ENCODE peak calls at places on chromosomes 12 and 14, in seven cellular contexts. F is NB4, H is foreskin fibroblast, Q is MCF 10A, S is lower leg skin, K is tibial artery, U is CD14-positive monocyte. R is an unnamed sample.

GRCh38 chr14:54322241-54322640 is 74.6 kb upstream of the CDKN3 start:
- DNase-seq in F (no peak), S (no peak), H (no peak), U (no peak), K (no peak), Q (no peak), R (no peak)

GRCh38 chr14:31926123-31926522 is 151.0 kb upstream of the ARHGAP5 start:
- DNase-seq in S (no peak), H (peak), K (no peak), U (no peak), Q (peak), F (peak), R (no peak)

GRCh38 chr12:75655233-75655879 is 143.9 kb upstream of the KRR1 start:
- DNase-seq in H (no peak), K (no peak), Q (no peak), S (no peak), F (no peak), U (no peak), R (no peak)

GRCh38 chr12:57893460-57894353 is 47.2 kb upstream of the CTDSP2 start:
- DNase-seq in S (peak), U (no peak), Q (peak), H (peak), F (peak), K (peak), R (peak)

GRCh38 chr12:103756443-103756842 is 84.6 kb downstream of the NT5DC3 start:
- DNase-seq in H (no peak), U (no peak), K (no peak), S (no peak), Q (no peak), F (no peak), R (no peak)

GRCh38 chr14:37116933-37117844 is 55.2 kb downstream of the SLC25A21 start:
- DNase-seq in H (peak), S (no peak), Q (peak), K (no peak), U (no peak), F (peak), R (no peak)

GRCh38 chr12:130983328-130984017 is 29.8 kb downstream of the ADGRD1 start:
- DNase-seq in K (peak), Q (no peak), F (no peak), H (no peak), U (no peak), S (no peak), R (no peak)

GRCh38 chr14:90475298-90475697 is 78.5 kb downstream of the CALM1 start:
- DNase-seq in U (no peak), S (no peak), K (no peak), F (no peak), H (no peak), Q (no peak), R (no peak)

GRCh38 chr12:55934343-55934742 is 3.4 kb downstream of the DGKA start:
- DNase-seq in K (no peak), S (no peak), Q (no peak), H (no peak), F (peak), U (no peak), R (no peak)

GRCh38 chr12:22900401-22900800 is 275.4 kb downstream of the ETNK1 start:
- DNase-seq in Q (no peak), H (no peak), K (no peak), U (no peak), S (no peak), F (no peak), R (no peak)

GRCh38 chr12:2680676-2681039 is 114.1 kb upstream of the FKBP4 start:
- DNase-seq in K (no peak), H (no peak), F (no peak), S (no peak), U (no peak), Q (no peak), R (no peak)

GRCh38 chr14:96194262-96194656 is 10.4 kb upstream of the BDKRB2 start:
- DNase-seq in F (no peak), Q (no peak), H (no peak), S (no peak), K (no peak), U (no peak), R (no peak)

GRCh38 chr14:71318097-71318459 is 410.8 kb downstream of the PCNX1 start:
- DNase-seq in F (no peak), Q (no peak), S (no peak), U (no peak), K (no peak), H (no peak), R (no peak)

GRCh38 chr14:71311061-71311460 is 403.8 kb downstream of the PCNX1 start:
- DNase-seq in U (no peak), S (no peak), K (no peak), Q (no peak), H (no peak), F (no peak), R (no peak)

GRCh38 chr14:71317385-71318096 is 410.3 kb downstream of the PCNX1 start:
- DNase-seq in F (no peak), Q (no peak), S (no peak), H (no peak), U (no peak), K (no peak), R (no peak)

GRCh38 chr14:71319646-71320045 is 412.4 kb downstream of the PCNX1 start:
- DNase-seq in F (peak), Q (no peak), U (no peak), S (peak), H (peak), K (no peak), R (no peak)

DNA sequence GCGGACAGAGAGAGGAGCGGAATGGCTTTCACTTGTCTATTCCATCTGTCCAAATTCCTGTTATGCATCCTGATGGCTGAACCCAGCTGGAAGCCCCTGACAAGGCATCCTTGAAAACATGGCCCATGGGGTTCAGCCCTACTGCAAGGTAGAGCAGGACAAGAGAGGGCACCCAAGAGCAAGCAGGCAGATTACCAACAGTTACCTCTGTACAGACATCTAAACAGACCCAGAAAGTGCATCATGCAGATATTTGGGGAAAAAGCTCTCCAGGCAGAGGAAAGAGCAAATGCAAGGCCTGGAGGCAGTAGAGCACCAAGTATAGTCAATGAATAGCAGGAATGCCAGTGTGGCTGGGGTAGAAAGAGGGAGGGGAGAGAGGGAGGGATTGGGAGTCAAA is 407.5 kb downstream of the PCNX1 start:
- DNase-seq in F (no peak), K (no peak), Q (no peak), U (no peak), H (no peak), S (no peak), R (no peak)
- TF ChIP-seq CTCF in F (no peak), K (no peak), Q (no peak), U (no peak), H (no peak), S (no peak), R (no peak)

GRCh38 chr12:95940514-95940913 is 1.9 kb downstream of the CCDC38 start:
- DNase-seq in S (no peak), Q (no peak), K (no peak), F (no peak), U (no peak), H (no peak), R (no peak)

GRCh38 chr12:95942532-95943230 is at the start of gene CCDC38:
- DNase-seq in Q (peak), H (peak), F (peak), K (peak), U (peak), S (peak), R (peak)

GRCh38 chr12:95944108-95944704 is 1.1 kb downstream of the AMDHD1 start:
- DNase-seq in F (peak), K (no peak), H (no peak), S (no peak), Q (no peak), U (no peak), R (no peak)

GRCh38 chr12:95942106-95942531 is 295 bp downstream of the CCDC38 start:
- DNase-seq in H (no peak), F (peak), Q (no peak), S (no peak), U (no peak), K (no peak), R (no peak)

DNA sequence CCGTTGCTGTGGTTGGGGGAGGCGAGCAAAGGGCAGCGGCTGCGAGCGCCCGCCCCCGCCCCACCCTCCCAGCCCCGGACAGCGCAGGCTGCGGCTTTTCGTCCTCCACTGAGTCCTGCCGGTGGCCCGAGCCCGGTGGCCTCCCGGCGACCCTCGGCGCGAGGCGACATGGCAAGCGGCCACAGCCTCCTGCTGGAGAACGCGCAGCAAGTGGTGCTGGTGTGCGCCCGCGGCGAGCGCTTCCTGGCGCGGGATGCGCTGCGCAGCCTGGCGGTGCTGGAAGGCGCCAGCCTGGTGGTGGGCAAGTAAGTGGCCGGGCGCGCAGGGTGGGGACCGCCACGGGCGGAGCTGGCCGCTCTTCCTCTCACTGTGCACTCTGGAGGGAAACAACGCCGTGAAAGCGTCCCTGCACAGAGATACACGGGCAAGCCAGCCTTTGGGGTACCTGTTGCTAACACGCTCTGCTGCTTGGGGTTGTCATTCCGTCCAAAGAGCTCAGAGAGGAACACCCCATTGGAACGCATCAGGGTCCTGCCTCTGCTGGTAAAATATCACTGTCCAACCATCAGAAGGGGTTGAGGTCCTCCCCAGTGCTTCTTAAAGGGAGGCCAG is at the start of gene AMDHD1:
- DNase-seq in S (peak), Q (peak), H (peak), U (peak), F (peak), K (peak), R (peak)
- TF ChIP-seq CTCF in S (no peak), Q (peak), H (peak), U (peak), F (peak), K (peak), R (no peak)

GRCh38 chr12:32454075-32454474 is 54.7 kb downstream of the FGD4 start:
- DNase-seq in F (no peak), K (no peak), Q (peak), S (no peak), U (no peak), H (peak), R (no peak)

GRCh38 chr12:32451816-32452215 is 52.5 kb downstream of the FGD4 start:
- DNase-seq in H (no peak), K (no peak), Q (no peak), S (no peak), F (no peak), U (no peak), R (no peak)

GRCh38 chr12:32448581-32448980 is 49.2 kb downstream of the FGD4 start:
- DNase-seq in S (no peak), Q (peak), U (no peak), F (peak), H (no peak), K (no peak), R (no peak)

GRCh38 chr12:32450768-32451167 is 51.4 kb downstream of the FGD4 start:
- DNase-seq in K (peak), U (no peak), S (peak), H (no peak), Q (no peak), F (peak), R (no peak)

GRCh38 chr12:32450363-32450762 is 51.0 kb downstream of the FGD4 start:
- DNase-seq in H (no peak), Q (no peak), S (no peak), F (no peak), K (no peak), U (no peak), R (no peak)
- TF ChIP-seq CTCF in H (no peak), Q (no peak), S (no peak), F (no peak), K (no peak), U (no peak), R (no peak)

DNA sequence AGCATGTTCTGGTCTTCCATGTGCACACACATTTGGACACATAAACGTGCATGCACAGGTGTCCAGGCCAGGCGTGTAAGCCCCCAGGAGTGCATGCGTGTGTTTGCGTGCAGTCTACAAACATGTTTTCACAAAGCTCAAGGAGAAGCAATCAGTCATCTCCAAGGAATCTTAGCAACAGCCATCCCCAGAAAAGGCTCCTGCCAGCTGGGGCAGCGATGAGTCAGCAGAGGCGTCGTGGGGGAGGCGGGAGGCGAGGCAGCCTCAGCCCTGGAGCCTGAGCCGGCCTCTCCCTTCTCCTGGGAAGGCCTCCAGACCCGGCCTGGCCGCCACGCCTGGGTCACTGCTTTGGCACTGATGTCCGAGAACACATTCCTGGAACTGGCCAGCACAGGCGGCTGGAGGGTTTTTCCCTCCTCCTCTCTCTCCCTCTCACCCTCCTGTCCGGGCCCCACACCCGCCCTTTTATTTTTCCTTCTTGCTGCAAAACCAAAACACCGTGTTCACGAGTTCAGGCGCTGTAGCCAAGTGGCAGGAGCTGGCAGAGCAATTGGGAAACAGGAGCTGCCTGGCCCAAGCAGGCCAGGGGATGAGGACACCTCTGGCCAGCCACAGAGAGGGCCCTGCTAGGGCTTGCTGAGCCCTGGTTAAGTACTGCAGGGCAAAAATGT is 92.7 kb downstream of the LRRC74A start:
- DNase-seq in K (peak), H (peak), S (peak), F (peak), Q (peak), U (peak), R (peak)
- TF ChIP-seq CTCF in K (peak), H (no peak), S (no peak), F (no peak), Q (no peak), U (no peak), R (no peak)

GRCh38 chr12:62519043-62519442 is 52.4 kb downstream of the MON2 start:
- DNase-seq in Q (no peak), F (no peak), K (peak), H (no peak), U (no peak), S (no peak), R (no peak)

GRCh38 chr12:62520361-62520760 is 53.7 kb downstream of the MON2 start:
- DNase-seq in H (no peak), U (no peak), K (no peak), F (no peak), Q (no peak), S (no peak), R (no peak)

GRCh38 chr12:62525306-62525705 is 58.7 kb downstream of the MON2 start:
- DNase-seq in Q (no peak), U (no peak), S (no peak), F (no peak), H (no peak), K (no peak), R (no peak)

GRCh38 chr12:62523619-62524018 is 57.0 kb downstream of the MON2 start:
- DNase-seq in U (no peak), F (no peak), K (no peak), S (no peak), H (no peak), Q (no peak), R (no peak)

GRCh38 chr12:62522984-62523383 is 56.4 kb downstream of the MON2 start:
- DNase-seq in S (no peak), U (no peak), Q (peak), F (peak), K (no peak), H (peak), R (no peak)
- TF ChIP-seq CTCF in S (no peak), U (no peak), Q (no peak), F (no peak), K (no peak), H (no peak), R (no peak)

DNA sequence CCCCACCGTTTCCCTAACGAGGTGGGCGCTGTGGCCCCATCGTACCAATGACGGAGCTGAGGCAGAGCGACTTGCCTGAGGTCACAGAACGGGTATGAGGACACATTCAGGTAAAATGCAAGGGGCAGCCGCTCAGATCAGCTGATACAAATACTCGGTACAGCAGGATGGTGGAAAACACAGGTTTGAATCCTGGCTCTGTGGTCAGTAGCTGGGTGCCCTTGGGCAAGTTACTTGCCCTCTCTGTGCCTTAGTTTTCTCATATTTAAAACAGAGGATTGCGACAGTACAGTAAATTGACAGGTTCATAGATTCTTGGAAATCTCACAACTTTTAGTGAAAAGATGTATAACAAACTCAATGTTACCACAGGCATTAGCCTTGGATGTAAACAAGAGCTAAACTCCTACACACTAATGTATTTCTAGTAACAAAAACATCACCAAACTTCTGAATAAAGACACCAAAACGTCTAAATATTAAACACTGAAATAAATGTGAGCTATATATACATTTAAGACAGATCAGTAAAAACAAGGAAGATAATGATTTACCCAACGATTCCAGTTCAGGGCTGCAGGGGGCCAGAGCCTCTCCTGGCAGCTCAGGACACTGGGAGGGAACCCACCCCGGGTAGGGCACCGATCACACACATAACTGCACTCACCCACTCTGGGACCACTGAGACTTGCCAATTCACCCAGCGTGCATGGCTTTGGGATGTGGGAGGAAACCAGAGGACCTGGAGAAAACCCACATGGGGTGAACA is 128.4 kb downstream of the RBM19 start:
- DNase-seq in U (no peak), S (no peak), K (no peak), F (no peak), H (no peak), Q (no peak), R (no peak)
- TF ChIP-seq CTCF in U (no peak), S (no peak), K (no peak), F (no peak), H (peak), Q (no peak), R (no peak)

DNA sequence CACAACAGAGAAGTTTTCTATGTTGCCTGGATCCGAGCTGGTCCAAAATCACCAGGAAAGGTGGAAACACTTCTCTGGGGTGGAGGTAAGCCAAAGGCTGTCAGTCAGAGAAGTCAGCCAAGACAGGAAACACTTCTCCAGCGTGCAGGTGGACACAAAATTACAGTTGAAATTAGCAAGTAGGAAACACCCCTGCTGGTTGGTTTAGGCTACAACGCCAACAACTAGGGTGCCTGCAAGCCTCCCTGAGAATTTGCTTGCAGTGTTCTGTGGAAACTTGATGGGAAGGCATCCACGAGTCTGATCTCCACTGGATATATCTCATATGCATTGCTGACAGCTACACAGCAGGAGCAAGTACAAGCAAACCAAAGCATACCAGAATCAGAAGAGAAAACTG is 600.5 kb downstream of the RERGL start:
- DNase-seq in H (no peak), U (no peak), F (no peak), Q (no peak), K (no peak), S (no peak), R (no peak)
- TF ChIP-seq CTCF in H (no peak), U (no peak), F (no peak), Q (no peak), K (no peak), S (no peak), R (no peak)

GRCh38 chr14:33811731-33812130 is 139.1 kb downstream of the EGLN3 start:
- DNase-seq in S (no peak), F (no peak), U (no peak), H (no peak), Q (no peak), K (no peak), R (no peak)
- TF ChIP-seq CTCF in S (no peak), F (no peak), U (no peak), H (no peak), Q (no peak), K (no peak), R (no peak)

DNA sequence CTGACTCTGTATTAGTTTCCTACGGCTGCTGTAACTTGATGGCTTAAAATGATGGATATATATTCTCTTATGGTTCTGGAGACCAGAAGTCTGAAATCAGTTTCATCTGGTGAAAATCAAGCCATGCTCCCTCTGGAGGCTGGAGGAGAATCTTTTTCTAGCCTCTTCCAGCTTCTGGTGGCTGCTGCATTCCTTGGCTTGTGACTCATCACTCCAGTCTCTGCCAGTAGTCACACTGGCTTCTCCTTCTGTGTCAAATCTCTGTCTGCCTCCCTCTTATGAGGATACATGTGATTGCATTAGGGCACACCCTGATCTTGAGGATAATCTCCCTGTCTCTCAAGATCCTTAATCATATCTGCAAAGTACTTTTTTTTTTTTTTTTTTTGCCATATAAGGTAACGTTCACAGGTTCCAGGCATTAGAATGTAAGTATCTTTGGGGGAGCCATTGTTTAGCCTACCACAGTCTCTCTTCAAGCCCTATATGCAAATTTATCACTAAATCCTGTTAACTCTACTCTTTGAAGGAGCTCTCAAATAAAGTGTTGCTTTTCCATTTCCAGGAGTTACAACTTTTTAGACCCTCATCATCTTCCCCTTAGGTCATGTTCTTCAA is 17.8 kb downstream of the DNAL1 start:
- DNase-seq in U (no peak), K (peak), Q (peak), H (peak), S (peak), F (peak), R (no peak)
- TF ChIP-seq CTCF in U (no peak), K (no peak), Q (peak), H (peak), S (no peak), F (no peak), R (no peak)